ENCODE peak calls at places on chromosome 10, in five cellular contexts. One of them, this sample, is unnamed.

GRCh38 chr10:104045151-104046089 is 40.3 kb downstream of the COL17A1 start:
- DNase-seq in LHCN-M2: peak
- DNase-seq in HTR-8/SVneo: peak
- DNase-seq in T follicular helper cell: no peak
- DNase-seq in nephron progenitor cell: peak
- DNase-seq in this sample: peak

GRCh38 chr10:21523557-21524008 is 1.9 kb downstream of the SKIDA1 start:
- DNase-seq in T follicular helper cell: no peak
- DNase-seq in HTR-8/SVneo: no peak
- DNase-seq in nephron progenitor cell: no peak
- DNase-seq in LHCN-M2: peak
- DNase-seq in this sample: no peak

GRCh38 chr10:13984647-13985155 is 346.0 kb downstream of the FRMD4A start:
- DNase-seq in HTR-8/SVneo: peak
- DNase-seq in LHCN-M2: peak
- DNase-seq in T follicular helper cell: no peak
- DNase-seq in nephron progenitor cell: no peak
- DNase-seq in this sample: no peak

GRCh38 chr10:59873924-59874323 is 32.4 kb downstream of the CCDC6 start:
- DNase-seq in T follicular helper cell: no peak
- DNase-seq in LHCN-M2: no peak
- DNase-seq in nephron progenitor cell: no peak
- DNase-seq in HTR-8/SVneo: no peak
- DNase-seq in this sample: no peak

GRCh38 chr10:80660736-80661135 is 123.0 kb downstream of the SH2D4B start:
- DNase-seq in nephron progenitor cell: no peak
- DNase-seq in T follicular helper cell: no peak
- DNase-seq in HTR-8/SVneo: no peak
- DNase-seq in LHCN-M2: no peak
- DNase-seq in this sample: no peak

GRCh38 chr10:86248062-86248461 is 118.5 kb downstream of the GRID1 start:
- DNase-seq in nephron progenitor cell: no peak
- DNase-seq in T follicular helper cell: no peak
- DNase-seq in LHCN-M2: no peak
- DNase-seq in HTR-8/SVneo: no peak
- DNase-seq in this sample: no peak

GRCh38 chr10:112456533-112456932 is 9.5 kb downstream of the VTI1A start:
- DNase-seq in T follicular helper cell: no peak
- DNase-seq in nephron progenitor cell: no peak
- DNase-seq in LHCN-M2: no peak
- DNase-seq in HTR-8/SVneo: no peak
- DNase-seq in this sample: no peak

GRCh38 chr10:129719415-129719739 is 244.7 kb downstream of the EBF3 start:
- DNase-seq in HTR-8/SVneo: no peak
- DNase-seq in T follicular helper cell: no peak
- DNase-seq in LHCN-M2: no peak
- DNase-seq in nephron progenitor cell: no peak
- DNase-seq in this sample: no peak

GRCh38 chr10:110376021-110376773 is 71.5 kb upstream of the SMNDC1 start:
- DNase-seq in nephron progenitor cell: peak
- DNase-seq in T follicular helper cell: no peak
- DNase-seq in HTR-8/SVneo: no peak
- DNase-seq in LHCN-M2: peak
- DNase-seq in this sample: no peak

GRCh38 chr10:102620138-102620591 is 24.1 kb upstream of the TRIM8 start:
- DNase-seq in HTR-8/SVneo: no peak
- DNase-seq in LHCN-M2: no peak
- DNase-seq in nephron progenitor cell: no peak
- DNase-seq in T follicular helper cell: no peak
- DNase-seq in this sample: no peak

GRCh38 chr10:102065561-102066420 is 642 bp downstream of the HPS6 start:
- DNase-seq in HTR-8/SVneo: no peak
- DNase-seq in LHCN-M2: no peak
- DNase-seq in T follicular helper cell: no peak
- DNase-seq in nephron progenitor cell: peak
- DNase-seq in this sample: no peak

GRCh38 chr10:56653289-56653688 is 292.2 kb upstream of the ZWINT start:
- DNase-seq in HTR-8/SVneo: no peak
- DNase-seq in nephron progenitor cell: no peak
- DNase-seq in LHCN-M2: no peak
- DNase-seq in T follicular helper cell: no peak
- DNase-seq in this sample: no peak

GRCh38 chr10:101558206-101558605 is 29.9 kb downstream of the POLL start:
- DNase-seq in T follicular helper cell: no peak
- DNase-seq in nephron progenitor cell: no peak
- DNase-seq in HTR-8/SVneo: peak
- DNase-seq in LHCN-M2: no peak
- DNase-seq in this sample: no peak

GRCh38 chr10:76581685-76582084 is 1055.9 kb downstream of the KCNMA1 start:
- DNase-seq in HTR-8/SVneo: peak
- DNase-seq in nephron progenitor cell: no peak
- DNase-seq in LHCN-M2: no peak
- DNase-seq in T follicular helper cell: no peak
- DNase-seq in this sample: no peak

GRCh38 chr10:60351191-60351853 is 38.4 kb downstream of the ANK3 start:
- DNase-seq in T follicular helper cell: no peak
- DNase-seq in nephron progenitor cell: no peak
- DNase-seq in LHCN-M2: no peak
- DNase-seq in HTR-8/SVneo: no peak
- DNase-seq in this sample: peak